ENCODE peak calls at places on chromosomes 7 and 10, in four cellular contexts. One of them, this sample, is unnamed.

GRCh38 chr7:129664029-129665012 is 52.8 kb downstream of the NRF1 start:
- DNase-seq in BJ: peak; percentile 28
- DNase-seq in stomach: no peak
- DNase-seq in PC-3: peak; percentile 68
- DNase-seq in this sample: peak; percentile 68

GRCh38 chr7:29859491-29860180 is 53.3 kb downstream of the WIPF3 start:
- DNase-seq in BJ: no peak
- DNase-seq in stomach: no peak
- DNase-seq in PC-3: no peak
- DNase-seq in this sample: no peak

GRCh38 chr10:25078659-25079429 is 62.4 kb downstream of the THNSL1 start:
- DNase-seq in PC-3: no peak
- DNase-seq in stomach: peak; percentile 34
- DNase-seq in BJ: no peak
- DNase-seq in this sample: no peak

GRCh38 chr10:86646933-86647332 is 7.4 kb upstream of the OPN4 start:
- DNase-seq in PC-3: no peak
- DNase-seq in BJ: no peak
- DNase-seq in stomach: peak; percentile 1
- DNase-seq in this sample: no peak

GRCh38 chr10:95793401-95794045 is 37.6 kb downstream of the ENTPD1 start:
- DNase-seq in BJ: no peak
- DNase-seq in PC-3: no peak
- DNase-seq in stomach: no peak
- DNase-seq in this sample: no peak

GRCh38 chr10:18402766-18403346 is 248.5 kb downstream of the NSUN6 start:
- DNase-seq in stomach: no peak
- DNase-seq in PC-3: no peak
- DNase-seq in BJ: no peak
- DNase-seq in this sample: no peak

GRCh38 chr10:59687657-59688056 is 22.0 kb downstream of the SLC16A9 start:
- DNase-seq in PC-3: no peak
- DNase-seq in stomach: no peak
- DNase-seq in BJ: no peak
- DNase-seq in this sample: no peak

GRCh38 chr10:22479419-22479818 is 134.1 kb downstream of the SPAG6 start:
- DNase-seq in PC-3: no peak
- DNase-seq in stomach: no peak
- DNase-seq in BJ: no peak
- DNase-seq in this sample: no peak

GRCh38 chr7:73894851-73895441 is 34.0 kb downstream of the TMEM270 start:
- DNase-seq in BJ: peak; percentile 99
- DNase-seq in PC-3: peak; percentile 82
- DNase-seq in stomach: no peak
- DNase-seq in this sample: peak; percentile 29

GRCh38 chr7:87474533-87475358 is 734 bp downstream of the ABCB4 start:
- DNase-seq in PC-3: peak; percentile 55
- DNase-seq in BJ: peak; percentile 42
- DNase-seq in stomach: no peak
- DNase-seq in this sample: no peak

GRCh38 chr7:28768577-28769147 is 189.5 kb downstream of the TRIL start:
- DNase-seq in PC-3: peak; percentile 41
- DNase-seq in stomach: no peak
- DNase-seq in BJ: no peak
- DNase-seq in this sample: peak; percentile 56

GRCh38 chr7:63117-63480 is 129.3 kb upstream of the FAM20C start:
- DNase-seq in stomach: no peak
- DNase-seq in BJ: no peak
- DNase-seq in PC-3: no peak
- DNase-seq in this sample: no peak

GRCh38 chr10:91901784-91902677 is 7.3 kb downstream of the FGFBP3 start:
- DNase-seq in stomach: peak; percentile 49
- DNase-seq in PC-3: peak; percentile 93
- DNase-seq in BJ: peak; percentile 84
- DNase-seq in this sample: peak; percentile 93

GRCh38 chr7:14170872-14171271 is 181.4 kb upstream of the ETV1 start:
- DNase-seq in PC-3: peak; percentile 13
- DNase-seq in BJ: no peak
- DNase-seq in stomach: no peak
- DNase-seq in this sample: peak; percentile 66

GRCh38 chr7:34825221-34825620 is 167.2 kb downstream of the NPSR1 start:
- DNase-seq in stomach: no peak
- DNase-seq in BJ: no peak
- DNase-seq in PC-3: peak; percentile 12
- DNase-seq in this sample: peak; percentile 56

GRCh38 chr7:45574521-45575500 is 643 bp downstream of the ADCY1 start:
- DNase-seq in stomach: peak; percentile 29
- DNase-seq in BJ: no peak
- DNase-seq in PC-3: peak; percentile 44
- DNase-seq in this sample: peak; percentile 50
- H3K4me3 ChIP-seq in stomach: peak overlapping the region; percentile 55
- H3K4me3 ChIP-seq in BJ: peak overlapping the region; percentile 15
- H3K4me3 ChIP-seq in PC-3: peak overlapping the region; percentile 67
- H3K4me3 ChIP-seq in this sample: peak overlapping the region; percentile 28

GRCh38 chr10:77603529-77603927 is 34.1 kb downstream of the KCNMA1 start:
- DNase-seq in stomach: peak; percentile 37
- DNase-seq in BJ: no peak
- DNase-seq in PC-3: peak; percentile 34
- DNase-seq in this sample: peak; percentile 23

GRCh38 chr10:77604941-77605351 is 32.7 kb downstream of the KCNMA1 start:
- DNase-seq in PC-3: peak; percentile 71
- DNase-seq in stomach: no peak
- DNase-seq in BJ: no peak
- DNase-seq in this sample: no peak

GRCh38 chr10:77604063-77604462 is 33.5 kb downstream of the KCNMA1 start:
- DNase-seq in BJ: no peak
- DNase-seq in PC-3: no peak
- DNase-seq in stomach: no peak
- DNase-seq in this sample: no peak

GRCh38 chr10:77606751-77607150 is 30.9 kb downstream of the KCNMA1 start:
- DNase-seq in BJ: no peak
- DNase-seq in stomach: no peak
- DNase-seq in PC-3: peak; percentile 99
- DNase-seq in this sample: peak; percentile 91

DNA sequence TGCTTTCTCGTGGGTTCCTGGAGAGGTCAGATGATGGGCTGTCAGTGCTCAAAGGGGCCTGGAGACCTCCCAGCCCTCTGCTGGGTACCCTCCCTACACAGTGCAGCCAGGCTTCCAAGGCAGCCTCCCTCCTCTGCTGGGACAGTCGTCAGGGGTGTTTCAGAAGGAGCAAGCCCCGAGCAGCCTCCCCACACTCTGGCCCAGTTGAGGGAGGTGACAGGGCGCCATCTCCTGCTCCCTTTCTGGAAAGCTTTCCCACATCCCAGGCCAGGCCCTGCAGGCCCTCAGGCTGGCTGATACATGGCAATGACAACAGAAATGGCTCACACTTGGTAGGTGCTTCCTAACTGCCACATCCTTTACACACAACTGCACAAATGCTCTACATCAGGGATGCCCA is 32.1 kb downstream of the KCNMA1 start:
- DNase-seq in PC-3: peak; percentile 75
- DNase-seq in BJ: no peak
- DNase-seq in stomach: no peak
- DNase-seq in this sample: peak; percentile 45
- TF ChIP-seq CTCF in PC-3: peak; percentile 70
- TF ChIP-seq CTCF in BJ: peak; percentile 25
- TF ChIP-seq CTCF in stomach: no peak
- TF ChIP-seq CTCF in this sample: no peak

GRCh38 chr10:124530215-124530665 is 68.6 kb downstream of the LHPP start:
- DNase-seq in BJ: peak; percentile 7
- DNase-seq in stomach: peak; percentile 90
- DNase-seq in PC-3: peak; percentile 80
- DNase-seq in this sample: peak; percentile 81
- H3K4me3 ChIP-seq in BJ: no peak overlapping the region
- H3K4me3 ChIP-seq in stomach: no peak overlapping the region
- H3K4me3 ChIP-seq in PC-3: no peak overlapping the region
- H3K4me3 ChIP-seq in this sample: no peak overlapping the region

DNA sequence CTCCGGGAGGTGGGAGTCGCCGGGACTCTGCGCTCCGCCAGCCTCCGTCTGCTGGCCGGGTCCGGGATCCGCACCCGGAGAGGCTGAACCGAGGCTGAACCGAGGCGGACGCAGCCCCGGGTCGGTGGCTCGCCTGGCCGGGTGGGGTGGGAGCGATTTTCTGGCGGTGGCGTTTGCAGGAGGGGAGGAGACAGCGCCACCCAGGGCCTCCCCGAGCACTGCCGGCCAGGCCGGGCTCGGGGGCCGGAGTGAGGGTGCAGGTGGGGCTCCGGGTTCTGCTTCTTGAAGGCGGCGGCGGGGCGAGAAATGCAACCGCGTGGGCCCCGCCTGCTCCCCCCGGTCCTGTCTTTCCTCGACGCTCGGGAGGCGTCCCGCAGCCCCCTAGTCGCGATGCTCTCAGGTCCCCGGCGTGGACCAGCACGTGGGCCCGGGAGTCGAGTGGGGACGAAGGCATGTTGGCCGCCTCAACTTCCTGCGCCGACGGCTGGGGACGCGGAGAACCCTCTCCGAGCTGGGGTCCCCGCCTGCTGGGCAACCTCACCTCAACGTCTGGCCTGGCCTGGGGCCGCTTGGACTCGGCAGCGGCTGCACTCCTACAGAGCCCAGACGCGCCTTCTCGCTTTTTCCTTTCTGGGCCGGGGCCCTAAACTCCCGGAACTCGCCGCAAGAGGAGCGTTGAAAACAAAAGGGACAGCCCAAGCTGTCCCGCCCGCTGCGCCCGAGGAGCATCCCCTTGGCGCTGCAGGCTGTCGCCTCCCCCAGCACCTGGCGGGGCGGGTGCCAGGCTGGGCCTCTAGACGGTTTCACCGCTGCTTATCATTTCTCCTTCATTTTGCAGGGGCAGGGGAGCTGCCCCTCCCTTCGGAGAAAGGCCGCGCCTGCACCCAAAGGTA is 25.2 kb upstream of the VAX1 start:
- DNase-seq in stomach: no peak
- DNase-seq in PC-3: no peak
- DNase-seq in BJ: no peak
- DNase-seq in this sample: no peak
- TF ChIP-seq CTCF in stomach: no peak
- TF ChIP-seq CTCF in PC-3: no peak
- TF ChIP-seq CTCF in BJ: peak; percentile 30
- TF ChIP-seq CTCF in this sample: no peak

GRCh38 chr7:6228363-6228762 is 44.1 kb downstream of the CYTH3 start:
- DNase-seq in PC-3: no peak
- DNase-seq in BJ: no peak
- DNase-seq in stomach: no peak
- DNase-seq in this sample: no peak
- H3K4me3 ChIP-seq in PC-3: no peak overlapping the region
- H3K4me3 ChIP-seq in BJ: no peak overlapping the region
- H3K4me3 ChIP-seq in stomach: no peak overlapping the region
- H3K4me3 ChIP-seq in this sample: no peak overlapping the region

DNA sequence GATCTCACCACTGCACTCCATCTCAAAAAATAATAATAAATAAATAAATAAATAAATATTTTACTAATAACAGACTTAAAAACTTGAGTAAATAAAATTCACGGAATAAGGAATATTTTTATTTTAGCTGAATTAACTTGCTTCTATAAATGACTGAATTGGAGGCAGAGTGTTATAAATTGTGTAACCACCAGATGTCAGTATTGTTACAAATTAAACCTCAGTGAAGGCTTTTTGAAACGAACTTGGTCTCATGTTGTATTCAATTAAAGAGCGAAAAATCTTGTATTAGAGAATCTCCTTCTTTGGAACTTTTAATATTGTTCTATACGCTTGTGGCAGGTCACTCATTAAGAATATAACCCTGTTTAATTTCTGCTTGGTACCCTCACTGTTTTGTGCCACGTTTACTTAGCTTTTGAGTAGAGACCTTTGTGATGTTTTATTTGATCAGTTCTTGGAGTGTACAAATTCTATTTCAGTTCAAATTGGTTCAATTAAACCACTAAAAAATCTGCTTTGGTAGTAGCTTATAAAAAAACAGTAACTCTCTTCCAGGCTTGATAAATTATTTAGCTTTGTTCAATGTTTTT is 45.6 kb upstream of the SCIN start:
- DNase-seq in PC-3: peak; percentile 80
- DNase-seq in BJ: peak; percentile 7
- DNase-seq in stomach: no peak
- DNase-seq in this sample: peak; percentile 60
- TF ChIP-seq CTCF in PC-3: peak; percentile 64
- TF ChIP-seq CTCF in BJ: peak; percentile 45
- TF ChIP-seq CTCF in stomach: peak; percentile 26
- TF ChIP-seq CTCF in this sample: peak; percentile 44

DNA sequence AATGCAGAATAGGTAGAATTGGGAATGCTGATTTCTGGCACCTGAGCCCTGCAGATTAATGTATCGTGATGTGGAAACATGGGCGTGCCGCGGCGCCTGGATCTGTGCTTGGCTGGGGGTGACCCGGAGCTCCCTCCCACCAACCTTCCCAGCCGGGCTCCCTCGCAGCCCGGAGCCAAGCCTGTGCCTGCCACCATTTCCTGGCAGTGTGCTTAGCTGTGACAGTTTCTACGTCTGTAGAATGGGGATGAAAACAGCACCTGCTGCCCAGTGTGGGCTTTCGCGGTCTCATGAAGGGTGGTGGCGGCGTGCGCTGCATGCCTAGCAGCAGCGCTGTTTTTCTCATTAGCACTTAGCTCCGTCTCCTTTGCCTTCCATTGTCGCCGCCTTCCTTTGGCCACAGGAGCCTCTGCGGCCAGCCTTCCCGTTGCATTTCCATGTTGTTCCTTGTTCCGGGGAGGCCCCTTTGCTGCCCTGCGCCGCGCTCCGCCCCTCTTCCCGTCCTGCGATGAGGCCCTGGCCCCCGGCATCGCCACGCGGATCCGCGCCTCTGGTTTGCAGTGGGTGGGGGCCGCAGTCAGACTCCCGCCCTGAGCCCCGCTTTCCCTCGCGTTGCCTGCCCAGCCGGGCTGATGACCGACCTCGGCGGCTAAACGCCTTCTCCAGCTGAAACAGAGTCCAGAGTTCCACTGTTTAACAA is 84.2 kb downstream of the CUL1 start:
- DNase-seq in stomach: no peak
- DNase-seq in BJ: no peak
- DNase-seq in PC-3: no peak
- DNase-seq in this sample: no peak
- H3K4me3 ChIP-seq in stomach: no peak overlapping the region
- H3K4me3 ChIP-seq in BJ: no peak overlapping the region
- H3K4me3 ChIP-seq in PC-3: no peak overlapping the region
- H3K4me3 ChIP-seq in this sample: no peak overlapping the region